ENCODE peak calls at places on chromosome X, in seven cellular contexts. One of them, this sample, is unnamed.

GRCh38 chrX:120358687-120359086 is 3.2 kb upstream of the ATP1B4 start:
- DNase-seq in right atrium auricular region: no peak
- DNase-seq in epithelial cell of esophagus: peak; percentile 61
- DNase-seq in A673: peak; percentile 92
- DNase-seq in CD8-positive, alpha-beta T cell: no peak
- DNase-seq in tibial nerve: no peak
- DNase-seq in MM.1S: no peak
- DNase-seq in this sample: no peak

GRCh38 chrX:9845574-9845948 is 59.3 kb downstream of the SHROOM2 start:
- DNase-seq in right atrium auricular region: no peak
- DNase-seq in epithelial cell of esophagus: peak; percentile 9
- DNase-seq in A673: no peak
- DNase-seq in CD8-positive, alpha-beta T cell: no peak
- DNase-seq in tibial nerve: no peak
- DNase-seq in MM.1S: no peak
- DNase-seq in this sample: peak; percentile 82

GRCh38 chrX:9729161-9729885 is 36.3 kb downstream of the GPR143 start:
- DNase-seq in right atrium auricular region: no peak
- DNase-seq in epithelial cell of esophagus: peak; percentile 52
- DNase-seq in A673: no peak
- DNase-seq in CD8-positive, alpha-beta T cell: no peak
- DNase-seq in tibial nerve: no peak
- DNase-seq in MM.1S: no peak
- DNase-seq in this sample: peak; percentile 11

GRCh38 chrX:21047034-21047455 is 327.2 kb upstream of the CNKSR2 start:
- DNase-seq in right atrium auricular region: no peak
- DNase-seq in epithelial cell of esophagus: no peak
- DNase-seq in A673: no peak
- DNase-seq in CD8-positive, alpha-beta T cell: no peak
- DNase-seq in tibial nerve: no peak
- DNase-seq in MM.1S: no peak
- DNase-seq in this sample: no peak

GRCh38 chrX:15204130-15204751 is 65.6 kb downstream of the ASB9 start:
- DNase-seq in right atrium auricular region: no peak
- DNase-seq in epithelial cell of esophagus: no peak
- DNase-seq in A673: no peak
- DNase-seq in CD8-positive, alpha-beta T cell: no peak
- DNase-seq in tibial nerve: no peak
- DNase-seq in MM.1S: peak; percentile 18
- DNase-seq in this sample: no peak

GRCh38 chrX:76420237-76420636 is 7.3 kb upstream of the MAGEE1 start:
- DNase-seq in right atrium auricular region: no peak
- DNase-seq in epithelial cell of esophagus: no peak
- DNase-seq in A673: no peak
- DNase-seq in CD8-positive, alpha-beta T cell: no peak
- DNase-seq in tibial nerve: no peak
- DNase-seq in MM.1S: no peak
- DNase-seq in this sample: no peak

GRCh38 chrX:40402771-40403533 is 177.8 kb upstream of the ATP6AP2 start:
- DNase-seq in right atrium auricular region: no peak
- DNase-seq in epithelial cell of esophagus: peak; percentile 47
- DNase-seq in A673: peak; percentile 7
- DNase-seq in CD8-positive, alpha-beta T cell: no peak
- DNase-seq in tibial nerve: peak; percentile 15
- DNase-seq in MM.1S: no peak
- DNase-seq in this sample: peak; percentile 23

GRCh38 chrX:149473966-149474365 is 31.1 kb downstream of the IDS start:
- DNase-seq in right atrium auricular region: no peak
- DNase-seq in epithelial cell of esophagus: no peak
- DNase-seq in A673: no peak
- DNase-seq in CD8-positive, alpha-beta T cell: no peak
- DNase-seq in tibial nerve: no peak
- DNase-seq in MM.1S: no peak
- DNase-seq in this sample: no peak

GRCh38 chrX:124239911-124240310 is 92.5 kb upstream of the TEX13D start:
- DNase-seq in right atrium auricular region: no peak
- DNase-seq in epithelial cell of esophagus: no peak
- DNase-seq in A673: no peak
- DNase-seq in CD8-positive, alpha-beta T cell: no peak
- DNase-seq in tibial nerve: no peak
- DNase-seq in MM.1S: peak; percentile 82
- DNase-seq in this sample: no peak

GRCh38 chrX:120015145-120016067 is 62.1 kb downstream of the RHOXF2B start:
- DNase-seq in right atrium auricular region: no peak
- DNase-seq in epithelial cell of esophagus: peak; percentile 5
- DNase-seq in A673: no peak
- DNase-seq in CD8-positive, alpha-beta T cell: no peak
- DNase-seq in tibial nerve: no peak
- DNase-seq in MM.1S: peak; percentile 23
- DNase-seq in this sample: no peak

GRCh38 chrX:94455782-94456181 is 781.8 kb downstream of the FAM133A start:
- DNase-seq in right atrium auricular region: no peak
- DNase-seq in epithelial cell of esophagus: no peak
- DNase-seq in A673: no peak
- DNase-seq in CD8-positive, alpha-beta T cell: no peak
- DNase-seq in tibial nerve: no peak
- DNase-seq in MM.1S: no peak
- DNase-seq in this sample: no peak

GRCh38 chrX:154967603-154968002 is 54.9 kb downstream of the F8 start:
- DNase-seq in right atrium auricular region: no peak
- DNase-seq in epithelial cell of esophagus: peak; percentile 51
- DNase-seq in A673: no peak
- DNase-seq in CD8-positive, alpha-beta T cell: no peak
- DNase-seq in tibial nerve: no peak
- DNase-seq in MM.1S: no peak
- DNase-seq in this sample: no peak

GRCh38 chrX:75335127-75335458 is 61.2 kb downstream of the UPRT start:
- DNase-seq in right atrium auricular region: no peak
- DNase-seq in epithelial cell of esophagus: no peak
- DNase-seq in A673: no peak
- DNase-seq in CD8-positive, alpha-beta T cell: no peak
- DNase-seq in tibial nerve: no peak
- DNase-seq in MM.1S: no peak
- DNase-seq in this sample: no peak

GRCh38 chrX:54430519-54430918 is 9.7 kb upstream of the TSR2 start:
- DNase-seq in right atrium auricular region: no peak
- DNase-seq in epithelial cell of esophagus: no peak
- DNase-seq in A673: no peak
- DNase-seq in CD8-positive, alpha-beta T cell: no peak
- DNase-seq in tibial nerve: no peak
- DNase-seq in MM.1S: no peak
- DNase-seq in this sample: no peak

GRCh38 chrX:118496763-118497079 is 1.1 kb downstream of the DOCK11 start:
- DNase-seq in right atrium auricular region: no peak
- DNase-seq in epithelial cell of esophagus: no peak
- DNase-seq in A673: no peak
- DNase-seq in CD8-positive, alpha-beta T cell: no peak
- DNase-seq in tibial nerve: no peak
- DNase-seq in MM.1S: no peak
- DNase-seq in this sample: no peak

GRCh38 chrX:40323977-40324376 is 226.2 kb upstream of the BCOR start:
- DNase-seq in right atrium auricular region: no peak
- DNase-seq in epithelial cell of esophagus: no peak
- DNase-seq in A673: no peak
- DNase-seq in CD8-positive, alpha-beta T cell: no peak
- DNase-seq in tibial nerve: no peak
- DNase-seq in MM.1S: no peak
- DNase-seq in this sample: no peak

GRCh38 chrX:76159453-76159852 is 13.4 kb upstream of the PBDC1 start:
- DNase-seq in right atrium auricular region: no peak
- DNase-seq in epithelial cell of esophagus: no peak
- DNase-seq in A673: no peak
- DNase-seq in CD8-positive, alpha-beta T cell: no peak
- DNase-seq in tibial nerve: no peak
- DNase-seq in MM.1S: no peak
- DNase-seq in this sample: no peak

GRCh38 chrX:110282922-110283321 is 35.0 kb downstream of the AMMECR1 start:
- DNase-seq in right atrium auricular region: no peak
- DNase-seq in epithelial cell of esophagus: no peak
- DNase-seq in A673: no peak
- DNase-seq in CD8-positive, alpha-beta T cell: no peak
- DNase-seq in tibial nerve: no peak
- DNase-seq in MM.1S: no peak
- DNase-seq in this sample: no peak

GRCh38 chrX:36534900-36535299 is 473.3 kb upstream of the FAM47C start:
- DNase-seq in right atrium auricular region: no peak
- DNase-seq in epithelial cell of esophagus: no peak
- DNase-seq in A673: no peak
- DNase-seq in CD8-positive, alpha-beta T cell: no peak
- DNase-seq in tibial nerve: no peak
- DNase-seq in MM.1S: no peak
- DNase-seq in this sample: no peak

GRCh38 chrX:49308604-49309269 is 5.3 kb downstream of the GAGE10 start:
- DNase-seq in right atrium auricular region: peak; percentile 60
- DNase-seq in epithelial cell of esophagus: no peak
- DNase-seq in A673: no peak
- DNase-seq in CD8-positive, alpha-beta T cell: no peak
- DNase-seq in tibial nerve: peak; percentile 5
- DNase-seq in MM.1S: no peak
- DNase-seq in this sample: peak; percentile 39

GRCh38 chrX:15956684-15957083 is 102.1 kb upstream of the AP1S2 start:
- DNase-seq in right atrium auricular region: no peak
- DNase-seq in epithelial cell of esophagus: peak; percentile 73
- DNase-seq in A673: peak; percentile 78
- DNase-seq in CD8-positive, alpha-beta T cell: no peak
- DNase-seq in tibial nerve: no peak
- DNase-seq in MM.1S: no peak
- DNase-seq in this sample: no peak

GRCh38 chrX:24268786-24269185 is 45.1 kb downstream of the SUPT20HL2 start:
- DNase-seq in right atrium auricular region: no peak
- DNase-seq in epithelial cell of esophagus: no peak
- DNase-seq in A673: no peak
- DNase-seq in CD8-positive, alpha-beta T cell: no peak
- DNase-seq in tibial nerve: no peak
- DNase-seq in MM.1S: no peak
- DNase-seq in this sample: no peak

GRCh38 chrX:49273181-49273727 is 3.7 kb downstream of the PPP1R3F start:
- DNase-seq in right atrium auricular region: no peak
- DNase-seq in epithelial cell of esophagus: no peak
- DNase-seq in A673: no peak
- DNase-seq in CD8-positive, alpha-beta T cell: no peak
- DNase-seq in tibial nerve: no peak
- DNase-seq in MM.1S: no peak
- DNase-seq in this sample: no peak

GRCh38 chrX:120429776-120430535 is 39.1 kb downstream of the LAMP2 start:
- DNase-seq in right atrium auricular region: no peak
- DNase-seq in epithelial cell of esophagus: no peak
- DNase-seq in A673: no peak
- DNase-seq in CD8-positive, alpha-beta T cell: no peak
- DNase-seq in tibial nerve: no peak
- DNase-seq in MM.1S: no peak
- DNase-seq in this sample: no peak

DNA sequence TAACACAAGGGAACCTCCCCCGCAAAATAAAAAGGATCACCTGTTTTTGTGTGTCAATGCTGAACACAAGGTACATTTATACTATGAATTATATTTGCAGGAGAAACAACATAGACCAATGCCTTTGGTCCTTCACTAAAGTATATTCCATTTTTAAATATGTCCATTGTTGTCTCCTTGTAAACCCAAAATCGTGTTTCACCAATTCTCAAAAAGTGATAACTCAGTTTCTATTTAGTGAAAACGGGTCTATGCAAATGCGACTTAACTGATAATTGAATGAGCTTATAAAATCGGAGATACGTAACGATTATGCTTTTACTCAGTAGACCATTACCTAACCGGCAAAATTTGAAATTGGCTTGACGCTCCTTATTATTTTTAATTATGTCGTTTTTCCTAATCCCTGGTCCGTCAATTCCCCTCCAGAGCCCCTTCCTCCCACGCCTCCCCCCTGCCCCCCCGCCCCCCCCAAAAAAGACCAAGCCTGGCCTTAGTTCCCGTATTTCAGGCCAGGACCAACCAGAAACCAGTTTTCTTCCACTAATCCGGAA is 2.0 kb downstream of the BRWD3 start:
- DNase-seq in right atrium auricular region: no peak
- DNase-seq in epithelial cell of esophagus: peak; percentile 1
- DNase-seq in A673: peak; percentile 3
- DNase-seq in CD8-positive, alpha-beta T cell: no peak
- DNase-seq in tibial nerve: no peak
- DNase-seq in MM.1S: peak; percentile 12
- DNase-seq in this sample: peak; percentile 8
- H3K4me3 ChIP-seq in right atrium auricular region: peak overlapping the region; percentile 53
- H3K4me3 ChIP-seq in epithelial cell of esophagus: peak overlapping the region; percentile 76
- H3K4me3 ChIP-seq in A673: peak overlapping the region; percentile 68
- H3K4me3 ChIP-seq in CD8-positive, alpha-beta T cell: peak overlapping the region; percentile 96
- H3K4me3 ChIP-seq in tibial nerve: peak overlapping the region; percentile 61
- H3K4me3 ChIP-seq in MM.1S: peak overlapping the region; percentile 78
- H3K4me3 ChIP-seq in this sample: peak overlapping the region; percentile 75

DNA sequence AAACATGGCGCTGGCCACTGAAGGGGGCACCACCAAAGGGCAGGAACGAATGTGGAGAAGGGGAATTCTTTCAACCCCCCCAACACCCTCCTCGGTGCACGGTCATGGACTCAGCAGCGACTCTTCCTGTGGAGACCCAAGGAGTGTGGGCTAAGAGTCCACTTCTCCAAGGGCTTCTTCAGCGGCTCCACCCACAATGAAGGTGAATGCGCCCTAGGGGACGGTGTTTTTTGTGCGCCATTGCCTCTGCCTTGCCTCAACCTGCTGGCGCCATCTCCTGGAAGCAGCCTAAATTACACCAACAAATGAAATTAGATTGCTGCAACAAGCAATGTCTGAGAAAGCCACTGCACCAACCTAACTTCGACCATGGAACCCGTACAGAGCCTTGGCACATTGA is 169.2 kb upstream of the MAGEB18 start:
- DNase-seq in right atrium auricular region: no peak
- DNase-seq in epithelial cell of esophagus: peak; percentile 52
- DNase-seq in A673: peak; percentile 65
- DNase-seq in CD8-positive, alpha-beta T cell: no peak
- DNase-seq in tibial nerve: no peak
- DNase-seq in MM.1S: peak; percentile 10
- DNase-seq in this sample: no peak
- TF ChIP-seq CTCF in right atrium auricular region: peak; percentile 42
- TF ChIP-seq CTCF in epithelial cell of esophagus: peak; percentile 65
- TF ChIP-seq CTCF in A673: peak; percentile 83
- TF ChIP-seq CTCF in CD8-positive, alpha-beta T cell: no peak
- TF ChIP-seq CTCF in tibial nerve: no peak
- TF ChIP-seq CTCF in MM.1S: peak; percentile 34
- TF ChIP-seq CTCF in this sample: no peak

GRCh38 chrX:141175786-141176185 is 1.1 kb downstream of the LDOC1 start:
- DNase-seq in right atrium auricular region: no peak
- DNase-seq in epithelial cell of esophagus: no peak
- DNase-seq in A673: no peak
- DNase-seq in CD8-positive, alpha-beta T cell: no peak
- DNase-seq in tibial nerve: no peak
- DNase-seq in MM.1S: no peak
- DNase-seq in this sample: no peak
- H3K4me3 ChIP-seq in right atrium auricular region: no peak overlapping the region
- H3K4me3 ChIP-seq in epithelial cell of esophagus: peak overlapping the region; percentile 61
- H3K4me3 ChIP-seq in A673: no peak overlapping the region
- H3K4me3 ChIP-seq in CD8-positive, alpha-beta T cell: no peak overlapping the region
- H3K4me3 ChIP-seq in tibial nerve: no peak overlapping the region
- H3K4me3 ChIP-seq in MM.1S: no peak overlapping the region
- H3K4me3 ChIP-seq in this sample: peak overlapping the region; percentile 71

DNA sequence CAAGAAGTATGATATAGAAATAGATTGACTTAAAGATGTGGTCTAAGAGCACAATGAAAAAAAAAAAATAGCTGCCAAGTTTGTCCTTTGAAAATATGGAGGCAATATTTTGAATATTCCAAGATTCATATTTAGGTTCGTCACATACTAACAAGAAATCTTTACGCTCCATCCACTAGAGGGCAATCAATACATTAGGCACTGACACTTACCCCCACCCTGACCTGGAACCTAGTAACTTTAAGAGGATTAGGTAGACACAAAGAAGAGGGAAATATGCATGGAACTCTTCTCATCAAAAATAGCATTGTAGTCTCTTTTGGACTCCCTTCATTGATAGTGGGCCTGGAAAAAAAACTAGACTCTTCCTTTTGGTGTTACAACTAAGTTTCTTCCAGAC is 1108.1 kb downstream of the PCDH19 start:
- DNase-seq in right atrium auricular region: no peak
- DNase-seq in epithelial cell of esophagus: peak; percentile 13
- DNase-seq in A673: peak; percentile 29
- DNase-seq in CD8-positive, alpha-beta T cell: no peak
- DNase-seq in tibial nerve: no peak
- DNase-seq in MM.1S: peak; percentile 28
- DNase-seq in this sample: no peak
- TF ChIP-seq CTCF in right atrium auricular region: no peak
- TF ChIP-seq CTCF in epithelial cell of esophagus: peak; percentile 25
- TF ChIP-seq CTCF in A673: peak; percentile 47
- TF ChIP-seq CTCF in CD8-positive, alpha-beta T cell: no peak
- TF ChIP-seq CTCF in tibial nerve: no peak
- TF ChIP-seq CTCF in MM.1S: peak; percentile 42
- TF ChIP-seq CTCF in this sample: peak; percentile 10

This sample was measured in fibroblast of villous mesenchyme.